ENCODE peak calls at places on chromosome 6, in nine cellular contexts. F is transverse colon; J is mesothelial cell of epicardium; C is HTR-8/SVneo; R is spleen; S is GM23248; P is small intestine; U is stimulated activated naive CD8-positive, alpha-beta T cell treated with anti-CD3 and anti-CD28 coated beads, Interleukin-15, amount 100 ng/mL, for 72 hours; W is nephron progenitor cell. X is an unnamed sample.

GRCh38 chr6:158780963-158781691 is 38.0 kb downstream of the EZR start:
- DNase-seq in F (peak; percentile 82), J (no peak), C (no peak), R (no peak), S (no peak), P (peak; percentile 44), U (no peak), W (no peak), X (no peak)

GRCh38 chr6:153058291-153058690 is 55.8 kb upstream of the MTRF1L start:
- DNase-seq in F (no peak), J (no peak), C (no peak), R (no peak), S (peak; percentile 12), P (no peak), U (no peak), W (no peak), X (no peak)

GRCh38 chr6:22657341-22657985 is 88.1 kb downstream of the HDGFL1 start:
- DNase-seq in F (no peak), J (no peak), C (no peak), R (no peak), S (no peak), P (peak; percentile 13), U (no peak), W (no peak), X (peak; percentile 10)

GRCh38 chr6:143329323-143329722 is 121.2 kb downstream of the ADAT2 start:
- DNase-seq in F (no peak), J (no peak), C (no peak), R (no peak), S (peak; percentile 9), P (no peak), U (no peak), W (no peak), X (no peak)

GRCh38 chr6:83861077-83861476 is 1.6 kb downstream of the CYB5R4 start:
- DNase-seq in F (no peak), J (no peak), C (no peak), R (no peak), S (no peak), P (no peak), U (no peak), W (no peak), X (no peak)

GRCh38 chr6:168427184-168427583 is 13.8 kb upstream of the SMOC2 start:
- DNase-seq in F (no peak), J (peak; percentile 35), C (no peak), R (no peak), S (no peak), P (no peak), U (no peak), W (no peak), X (no peak)

GRCh38 chr6:72861935-72862432 is 240.1 kb downstream of the KCNQ5 start:
- DNase-seq in F (no peak), J (no peak), C (peak; percentile 27), R (no peak), S (peak; percentile 88), P (no peak), U (no peak), W (no peak), X (no peak)

GRCh38 chr6:16483315-16483875 is 245.0 kb downstream of the GMPR start:
- DNase-seq in F (no peak), J (no peak), C (no peak), R (no peak), S (no peak), P (no peak), U (peak; percentile 46), W (no peak), X (no peak)

GRCh38 chr6:27761391-27761790 is 150.8 kb downstream of the OR2B2 start:
- DNase-seq in F (no peak), J (no peak), C (no peak), R (no peak), S (peak; percentile 46), P (no peak), U (no peak), W (no peak), X (no peak)

X was measured in HAP-1.